ENCODE peak calls at places on chromosomes 13 and 19, in five cellular contexts. One of them, this sample, is unnamed.

GRCh38 chr13:46866150-46866549 is 30.7 kb downstream of the HTR2A start:
- DNase-seq in HepG2: peak
- DNase-seq in K562: no peak
- DNase-seq in SK-N-SH: peak
- DNase-seq in GM12878: no peak
- DNase-seq in this sample: peak

GRCh38 chr19:27887946-27888345 is 1325.0 kb downstream of the UQCRFS1 start:
- DNase-seq in HepG2: no peak
- DNase-seq in K562: no peak
- DNase-seq in SK-N-SH: no peak
- DNase-seq in GM12878: no peak
- DNase-seq in this sample: no peak

GRCh38 chr13:50892162-50892944 is 17.2 kb upstream of the RNASEH2B start:
- DNase-seq in HepG2: no peak
- DNase-seq in K562: no peak
- DNase-seq in SK-N-SH: no peak
- DNase-seq in GM12878: no peak
- DNase-seq in this sample: no peak

GRCh38 chr13:73303858-73304257 is 245.1 kb downstream of the KLF5 start:
- DNase-seq in HepG2: no peak
- DNase-seq in K562: no peak
- DNase-seq in SK-N-SH: no peak
- DNase-seq in GM12878: no peak
- DNase-seq in this sample: peak

GRCh38 chr19:15538774-15539173 is 30.4 kb downstream of the CYP4F22 start:
- DNase-seq in HepG2: no peak
- DNase-seq in K562: no peak
- DNase-seq in SK-N-SH: no peak
- DNase-seq in GM12878: no peak
- DNase-seq in this sample: peak

GRCh38 chr13:107650081-107650701 is 565.1 kb downstream of the LIG4 start:
- DNase-seq in HepG2: peak
- DNase-seq in K562: peak
- DNase-seq in SK-N-SH: peak
- DNase-seq in GM12878: no peak
- DNase-seq in this sample: peak

GRCh38 chr19:22945560-22945959 is 57.4 kb downstream of the ZNF728 start:
- DNase-seq in HepG2: no peak
- DNase-seq in K562: peak
- DNase-seq in SK-N-SH: no peak
- DNase-seq in GM12878: no peak
- DNase-seq in this sample: peak

GRCh38 chr19:27971869-27972268 is 1241.1 kb downstream of the UQCRFS1 start:
- DNase-seq in HepG2: no peak
- DNase-seq in K562: no peak
- DNase-seq in SK-N-SH: no peak
- DNase-seq in GM12878: no peak
- DNase-seq in this sample: no peak

GRCh38 chr19:30529876-30530275 is 157.7 kb downstream of the ZNF536 start:
- DNase-seq in HepG2: no peak
- DNase-seq in K562: no peak
- DNase-seq in SK-N-SH: peak
- DNase-seq in GM12878: no peak
- DNase-seq in this sample: no peak

GRCh38 chr13:73657821-73658540 is 476.2 kb downstream of the KLF12 start:
- DNase-seq in HepG2: no peak
- DNase-seq in K562: no peak
- DNase-seq in SK-N-SH: no peak
- DNase-seq in GM12878: no peak
- DNase-seq in this sample: no peak

GRCh38 chr13:41428155-41428554 is 29.2 kb upstream of the RGCC start:
- DNase-seq in HepG2: no peak
- DNase-seq in K562: no peak
- DNase-seq in SK-N-SH: peak
- DNase-seq in GM12878: no peak
- DNase-seq in this sample: no peak

GRCh38 chr13:50650936-50651638 is 192.4 kb downstream of the DLEU7 start:
- DNase-seq in HepG2: no peak
- DNase-seq in K562: no peak
- DNase-seq in SK-N-SH: no peak
- DNase-seq in GM12878: no peak
- DNase-seq in this sample: peak

GRCh38 chr19:51784922-51785690 is 9.9 kb upstream of the FPR3 start:
- DNase-seq in HepG2: no peak
- DNase-seq in K562: no peak
- DNase-seq in SK-N-SH: no peak
- DNase-seq in GM12878: peak
- DNase-seq in this sample: no peak

GRCh38 chr19:30225615-30226463 is 146.3 kb upstream of the ZNF536 start:
- DNase-seq in HepG2: no peak
- DNase-seq in K562: no peak
- DNase-seq in SK-N-SH: peak
- DNase-seq in GM12878: no peak
- DNase-seq in this sample: no peak

GRCh38 chr13:94325660-94326059 is 153.8 kb downstream of the DCT start:
- DNase-seq in HepG2: no peak
- DNase-seq in K562: no peak
- DNase-seq in SK-N-SH: no peak
- DNase-seq in GM12878: no peak
- DNase-seq in this sample: peak

GRCh38 chr19:13138171-13138915 is 11.8 kb downstream of the STX10 start:
- DNase-seq in HepG2: no peak
- DNase-seq in K562: no peak
- DNase-seq in SK-N-SH: no peak
- DNase-seq in GM12878: no peak
- DNase-seq in this sample: no peak

DNA sequence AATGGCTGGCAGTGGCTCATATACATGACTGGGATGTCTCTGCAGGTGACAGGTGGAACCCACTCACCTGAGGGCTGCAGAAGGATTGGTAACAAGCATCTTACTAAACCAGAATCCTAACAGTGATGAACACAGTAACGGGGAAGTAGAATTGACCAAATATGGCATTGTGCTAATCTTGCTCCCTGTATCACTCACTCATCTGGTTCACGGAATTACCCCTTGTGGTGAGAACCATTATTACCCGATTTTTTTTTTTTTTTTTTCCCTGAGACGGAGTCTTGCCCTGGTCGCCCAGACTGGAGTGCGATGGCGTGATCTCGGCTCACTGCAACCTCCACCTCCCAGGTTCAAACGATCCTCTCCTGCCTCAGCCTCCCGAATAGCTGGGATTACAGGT is 69.5 kb downstream of the PTPRS start:
- DNase-seq in HepG2: no peak
- DNase-seq in K562: no peak
- DNase-seq in SK-N-SH: no peak
- DNase-seq in GM12878: no peak
- DNase-seq in this sample: no peak
- TF ChIP-seq MXI1 in HepG2: no peak
- TF ChIP-seq MXI1 in K562: no peak
- TF ChIP-seq MXI1 in SK-N-SH: no peak
- TF ChIP-seq MXI1 in GM12878: no peak
- TF ChIP-seq MXI1 in this sample: no peak

GRCh38 chr19:1280588-1281269 is 4.9 kb upstream of the EFNA2 start:
- DNase-seq in HepG2: no peak
- DNase-seq in K562: no peak
- DNase-seq in SK-N-SH: no peak
- DNase-seq in GM12878: no peak
- DNase-seq in this sample: no peak
- TF ChIP-seq MXI1 in HepG2: no peak
- TF ChIP-seq MXI1 in K562: no peak
- TF ChIP-seq MXI1 in SK-N-SH: no peak
- TF ChIP-seq MXI1 in GM12878: no peak
- TF ChIP-seq MXI1 in this sample: no peak

GRCh38 chr19:5081441-5082161 is 112.7 kb downstream of the KDM4B start:
- DNase-seq in HepG2: no peak
- DNase-seq in K562: no peak
- DNase-seq in SK-N-SH: no peak
- DNase-seq in GM12878: no peak
- DNase-seq in this sample: no peak

GRCh38 chr19:5080809-5081208 is 111.9 kb downstream of the KDM4B start:
- DNase-seq in HepG2: no peak
- DNase-seq in K562: no peak
- DNase-seq in SK-N-SH: no peak
- DNase-seq in GM12878: no peak
- DNase-seq in this sample: no peak

GRCh38 chr19:5085566-5085965 is 116.7 kb downstream of the KDM4B start:
- DNase-seq in HepG2: no peak
- DNase-seq in K562: no peak
- DNase-seq in SK-N-SH: no peak
- DNase-seq in GM12878: no peak
- DNase-seq in this sample: no peak

GRCh38 chr19:5086232-5086631 is 117.3 kb downstream of the KDM4B start:
- DNase-seq in HepG2: no peak
- DNase-seq in K562: no peak
- DNase-seq in SK-N-SH: no peak
- DNase-seq in GM12878: no peak
- DNase-seq in this sample: no peak

DNA sequence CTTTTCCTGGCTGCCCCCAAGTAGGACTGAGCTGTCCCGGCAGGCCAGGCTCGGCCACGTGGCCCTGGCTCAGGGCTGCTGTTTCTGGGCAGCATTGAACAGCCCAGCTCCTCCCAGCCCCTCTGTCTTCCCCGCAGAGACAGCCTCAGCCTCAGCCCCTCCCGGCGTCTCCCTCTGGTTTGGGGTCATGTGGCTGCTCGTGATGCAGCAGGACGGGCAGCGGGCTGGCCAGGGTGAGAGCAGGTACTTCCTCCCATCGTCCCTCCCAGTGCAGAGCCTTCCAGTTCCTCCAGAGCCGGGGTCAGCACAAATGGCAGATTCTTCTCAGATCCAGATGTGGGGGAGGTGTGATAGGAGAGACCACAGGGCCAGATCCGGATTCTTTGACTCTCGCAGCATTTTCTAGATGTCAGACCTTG is 114.6 kb downstream of the KDM4B start:
- DNase-seq in HepG2: no peak
- DNase-seq in K562: peak
- DNase-seq in SK-N-SH: no peak
- DNase-seq in GM12878: no peak
- DNase-seq in this sample: no peak
- TF ChIP-seq MXI1 in HepG2: no peak
- TF ChIP-seq MXI1 in K562: no peak
- TF ChIP-seq MXI1 in SK-N-SH: no peak
- TF ChIP-seq MXI1 in GM12878: no peak
- TF ChIP-seq MXI1 in this sample: no peak

GRCh38 chr19:46181386-46181774 is 33.3 kb downstream of the IGFL2 start:
- DNase-seq in HepG2: no peak
- DNase-seq in K562: no peak
- DNase-seq in SK-N-SH: no peak
- DNase-seq in GM12878: no peak
- DNase-seq in this sample: peak
- TF ChIP-seq MXI1 in HepG2: no peak
- TF ChIP-seq MXI1 in K562: no peak
- TF ChIP-seq MXI1 in SK-N-SH: no peak
- TF ChIP-seq MXI1 in GM12878: no peak
- TF ChIP-seq MXI1 in this sample: no peak

GRCh38 chr13:96214804-96215445 is 125.0 kb downstream of the HS6ST3 start:
- DNase-seq in HepG2: no peak
- DNase-seq in K562: no peak
- DNase-seq in SK-N-SH: no peak
- DNase-seq in GM12878: no peak
- DNase-seq in this sample: no peak
- TF ChIP-seq MXI1 in HepG2: no peak
- TF ChIP-seq MXI1 in K562: no peak
- TF ChIP-seq MXI1 in SK-N-SH: no peak
- TF ChIP-seq MXI1 in GM12878: no peak
- TF ChIP-seq MXI1 in this sample: no peak